ENCODE peak calls at places on chromosome 6, in six cellular contexts. One of them, this sample, is unnamed. For H3K36me3, the result is how much of the 10 kb centered on the place peaks cover.

GRCh38 chr6:5082487-5083306 is 2.4 kb upstream of the PPP1R3G start:
- DNase-seq in Panc1: no peak
- DNase-seq in psoas muscle: no peak
- DNase-seq in tibial artery: peak
- DNase-seq in GM23248: peak
- DNase-seq in CD4-positive, alpha-beta memory T cell: no peak
- DNase-seq in this sample: no peak

GRCh38 chr6:8054276-8054675 is 9.9 kb downstream of the BLOC1S5 start:
- DNase-seq in Panc1: no peak
- DNase-seq in psoas muscle: no peak
- DNase-seq in tibial artery: no peak
- DNase-seq in GM23248: peak
- DNase-seq in CD4-positive, alpha-beta memory T cell: no peak
- DNase-seq in this sample: no peak

GRCh38 chr6:4486543-4487319 is 289.5 kb upstream of the CDYL start:
- DNase-seq in Panc1: no peak
- DNase-seq in psoas muscle: no peak
- DNase-seq in tibial artery: no peak
- DNase-seq in GM23248: no peak
- DNase-seq in CD4-positive, alpha-beta memory T cell: no peak
- DNase-seq in this sample: no peak

GRCh38 chr6:9250852-9251251 is 815.5 kb upstream of the SLC35B3 start:
- DNase-seq in Panc1: peak
- DNase-seq in psoas muscle: no peak
- DNase-seq in tibial artery: no peak
- DNase-seq in GM23248: peak
- DNase-seq in CD4-positive, alpha-beta memory T cell: no peak
- DNase-seq in this sample: peak

GRCh38 chr6:117194978-117195377 is 70.4 kb upstream of the VGLL2 start:
- DNase-seq in Panc1: no peak
- DNase-seq in psoas muscle: no peak
- DNase-seq in tibial artery: no peak
- DNase-seq in GM23248: no peak
- DNase-seq in CD4-positive, alpha-beta memory T cell: no peak
- DNase-seq in this sample: peak

GRCh38 chr6:1013656-1014430 is 298.1 kb upstream of the FOXQ1 start:
- DNase-seq in Panc1: no peak
- DNase-seq in psoas muscle: no peak
- DNase-seq in tibial artery: no peak
- DNase-seq in GM23248: no peak
- DNase-seq in CD4-positive, alpha-beta memory T cell: no peak
- DNase-seq in this sample: no peak

GRCh38 chr6:162900503-162900902 is 172.7 kb downstream of the PACRG start:
- DNase-seq in Panc1: no peak
- DNase-seq in psoas muscle: no peak
- DNase-seq in tibial artery: no peak
- DNase-seq in GM23248: no peak
- DNase-seq in CD4-positive, alpha-beta memory T cell: no peak
- DNase-seq in this sample: no peak

GRCh38 chr6:143696327-143697000 is 18.7 kb downstream of the PHACTR2 start:
- DNase-seq in Panc1: no peak
- DNase-seq in psoas muscle: no peak
- DNase-seq in tibial artery: no peak
- DNase-seq in GM23248: no peak
- DNase-seq in CD4-positive, alpha-beta memory T cell: no peak
- DNase-seq in this sample: no peak

GRCh38 chr6:43013843-43014433 is at the start of the genes KLHDC3 and MEA1:
- DNase-seq in Panc1: peak
- DNase-seq in psoas muscle: peak
- DNase-seq in tibial artery: peak
- DNase-seq in GM23248: peak
- DNase-seq in CD4-positive, alpha-beta memory T cell: peak
- DNase-seq in this sample: peak

GRCh38 chr6:31782126-31782941 is 5.2 kb upstream of the VWA7 start:
- DNase-seq in Panc1: no peak
- DNase-seq in psoas muscle: no peak
- DNase-seq in tibial artery: no peak
- DNase-seq in GM23248: no peak
- DNase-seq in CD4-positive, alpha-beta memory T cell: no peak
- DNase-seq in this sample: no peak

GRCh38 chr6:55902796-55903195 is 27.4 kb upstream of the BMP5 start:
- DNase-seq in Panc1: no peak
- DNase-seq in psoas muscle: no peak
- DNase-seq in tibial artery: no peak
- DNase-seq in GM23248: no peak
- DNase-seq in CD4-positive, alpha-beta memory T cell: no peak
- DNase-seq in this sample: no peak

GRCh38 chr6:108651781-108652227 is 91.1 kb downstream of the FOXO3 start:
- DNase-seq in Panc1: no peak
- DNase-seq in psoas muscle: peak
- DNase-seq in tibial artery: peak
- DNase-seq in GM23248: peak
- DNase-seq in CD4-positive, alpha-beta memory T cell: no peak
- DNase-seq in this sample: no peak

GRCh38 chr6:130937942-130938604 is 110.9 kb downstream of the SMLR1 start:
- DNase-seq in Panc1: no peak
- DNase-seq in psoas muscle: no peak
- DNase-seq in tibial artery: no peak
- DNase-seq in GM23248: peak
- DNase-seq in CD4-positive, alpha-beta memory T cell: no peak
- DNase-seq in this sample: no peak

GRCh38 chr6:3882865-3883264 is 33.7 kb downstream of the FAM50B start:
- DNase-seq in Panc1: no peak
- DNase-seq in psoas muscle: no peak
- DNase-seq in tibial artery: peak
- DNase-seq in GM23248: peak
- DNase-seq in CD4-positive, alpha-beta memory T cell: no peak
- DNase-seq in this sample: no peak

GRCh38 chr6:136779682-136780081 is 12.6 kb downstream of the MAP3K5 start:
- DNase-seq in Panc1: no peak
- DNase-seq in psoas muscle: no peak
- DNase-seq in tibial artery: no peak
- DNase-seq in GM23248: no peak
- DNase-seq in CD4-positive, alpha-beta memory T cell: no peak
- DNase-seq in this sample: no peak

GRCh38 chr6:120451508-120451907 is 882.8 kb downstream of the TBC1D32 start:
- DNase-seq in Panc1: no peak
- DNase-seq in psoas muscle: no peak
- DNase-seq in tibial artery: no peak
- DNase-seq in GM23248: no peak
- DNase-seq in CD4-positive, alpha-beta memory T cell: no peak
- DNase-seq in this sample: no peak

GRCh38 chr6:1390071-1390804 is 862 bp downstream of the FOXF2 start:
- DNase-seq in Panc1: no peak
- DNase-seq in psoas muscle: no peak
- DNase-seq in tibial artery: no peak
- DNase-seq in GM23248: peak
- DNase-seq in CD4-positive, alpha-beta memory T cell: no peak
- DNase-seq in this sample: peak

GRCh38 chr6:82441047-82441770 is 77.6 kb downstream of the TPBG start:
- DNase-seq in Panc1: no peak
- DNase-seq in psoas muscle: no peak
- DNase-seq in tibial artery: no peak
- DNase-seq in GM23248: no peak
- DNase-seq in CD4-positive, alpha-beta memory T cell: no peak
- DNase-seq in this sample: no peak

GRCh38 chr6:5031150-5031549 is 27.3 kb upstream of the RPP40 start:
- DNase-seq in Panc1: no peak
- DNase-seq in psoas muscle: no peak
- DNase-seq in tibial artery: no peak
- DNase-seq in GM23248: no peak
- DNase-seq in CD4-positive, alpha-beta memory T cell: no peak
- DNase-seq in this sample: no peak

GRCh38 chr6:37433657-37434271 is 743 bp downstream of the CMTR1 start:
- DNase-seq in Panc1: no peak
- DNase-seq in psoas muscle: no peak
- DNase-seq in tibial artery: no peak
- DNase-seq in GM23248: peak
- DNase-seq in CD4-positive, alpha-beta memory T cell: peak
- DNase-seq in this sample: peak

GRCh38 chr6:33692760-33693158 is 18.7 kb downstream of the UQCC2 start:
- DNase-seq in Panc1: no peak
- DNase-seq in psoas muscle: peak
- DNase-seq in tibial artery: no peak
- DNase-seq in GM23248: peak
- DNase-seq in CD4-positive, alpha-beta memory T cell: peak
- DNase-seq in this sample: no peak

DNA sequence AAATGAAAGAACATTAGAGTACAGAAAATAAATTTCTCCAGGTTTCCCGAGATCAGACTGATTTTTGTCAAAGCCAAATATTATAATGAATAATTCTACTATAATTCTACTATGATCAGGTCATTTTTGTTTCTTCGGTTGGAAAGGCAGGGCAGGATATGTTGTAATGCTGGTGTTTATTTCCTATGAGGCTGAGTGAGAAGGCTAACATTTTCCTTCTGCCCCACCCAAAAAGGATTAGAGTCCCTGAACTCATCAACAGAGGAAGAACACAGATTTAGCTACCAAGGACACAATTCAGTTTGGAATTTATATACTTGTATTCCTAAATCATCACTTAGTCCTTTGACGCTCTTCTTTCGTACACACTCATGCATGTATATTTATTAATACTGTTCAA is 318.9 kb downstream of the SYNE1 start:
- DNase-seq in Panc1: no peak
- DNase-seq in psoas muscle: no peak
- DNase-seq in tibial artery: no peak
- DNase-seq in GM23248: peak
- DNase-seq in CD4-positive, alpha-beta memory T cell: no peak
- DNase-seq in this sample: no peak
- H3K27ac ChIP-seq in Panc1: no peak
- H3K27ac ChIP-seq in psoas muscle: peak
- H3K27ac ChIP-seq in tibial artery: peak
- H3K27ac ChIP-seq in GM23248: peak
- H3K27ac ChIP-seq in CD4-positive, alpha-beta memory T cell: no peak
- H3K27ac ChIP-seq in this sample: no peak

GRCh38 chr6:35357671-35358070 is 15.3 kb downstream of the PPARD start:
- DNase-seq in Panc1: no peak
- DNase-seq in psoas muscle: no peak
- DNase-seq in tibial artery: no peak
- DNase-seq in GM23248: no peak
- DNase-seq in CD4-positive, alpha-beta memory T cell: no peak
- DNase-seq in this sample: no peak
- H3K36me3 ChIP-seq in Panc1: under half
- H3K36me3 ChIP-seq in psoas muscle: under half
- H3K36me3 ChIP-seq in tibial artery: under half
- H3K36me3 ChIP-seq in GM23248: under half
- H3K36me3 ChIP-seq in CD4-positive, alpha-beta memory T cell: under half
- H3K36me3 ChIP-seq in this sample: under half

DNA sequence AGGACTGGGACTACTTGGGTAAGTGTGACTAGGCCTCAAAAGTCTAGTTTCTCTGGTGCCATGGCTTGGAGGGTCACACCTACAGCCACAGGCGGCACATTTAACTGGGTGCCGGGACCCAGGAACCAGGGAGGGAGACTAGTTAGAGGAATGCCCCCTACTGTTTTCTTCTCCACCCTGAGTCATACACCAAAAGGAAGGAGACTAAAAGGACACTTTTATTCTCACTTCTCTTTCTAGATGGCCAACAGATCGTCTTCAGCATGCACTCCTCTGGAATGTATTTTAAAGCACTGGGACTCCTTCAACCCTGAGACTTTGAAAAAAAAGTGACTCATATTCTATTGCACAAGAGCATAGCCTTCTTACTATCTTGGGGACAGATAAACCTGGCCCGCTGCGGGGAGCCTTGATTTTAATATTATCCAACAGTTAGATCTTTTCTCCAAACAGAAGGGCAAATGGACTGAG is 33.4 kb downstream of the PLN start:
- DNase-seq in Panc1: no peak
- DNase-seq in psoas muscle: peak
- DNase-seq in tibial artery: peak
- DNase-seq in GM23248: peak
- DNase-seq in CD4-positive, alpha-beta memory T cell: no peak
- DNase-seq in this sample: no peak
- H3K27ac ChIP-seq in Panc1: no peak
- H3K27ac ChIP-seq in psoas muscle: peak
- H3K27ac ChIP-seq in tibial artery: peak
- H3K27ac ChIP-seq in GM23248: peak
- H3K27ac ChIP-seq in CD4-positive, alpha-beta memory T cell: no peak
- H3K27ac ChIP-seq in this sample: no peak

GRCh38 chr6:147180926-147181325 is 23.3 kb upstream of the STXBP5 start:
- DNase-seq in Panc1: no peak
- DNase-seq in psoas muscle: no peak
- DNase-seq in tibial artery: no peak
- DNase-seq in GM23248: no peak
- DNase-seq in CD4-positive, alpha-beta memory T cell: no peak
- DNase-seq in this sample: no peak
- H3K36me3 ChIP-seq in Panc1: under half
- H3K36me3 ChIP-seq in psoas muscle: under half
- H3K36me3 ChIP-seq in tibial artery: under half
- H3K36me3 ChIP-seq in GM23248: under half
- H3K36me3 ChIP-seq in CD4-positive, alpha-beta memory T cell: under half
- H3K36me3 ChIP-seq in this sample: under half

This sample was measured in WERI-Rb-1.